ENCODE peak calls at places on chromosomes 6 and 20, in seven cellular contexts. One of them, this sample, is unnamed.

GRCh38 chr6:64227868-64228267 is 592.3 kb downstream of the PHF3 start:
- DNase-seq in CD8-positive, alpha-beta memory T cell: no peak
- DNase-seq in suprapubic skin: no peak
- DNase-seq in breast epithelium: no peak
- DNase-seq in pancreas: no peak
- DNase-seq in body of pancreas: no peak
- DNase-seq in adrenal gland: no peak
- DNase-seq in this sample: no peak

GRCh38 chr20:18144541-18145099 is 7.0 kb downstream of the KAT14 start:
- DNase-seq in CD8-positive, alpha-beta memory T cell: no peak
- DNase-seq in suprapubic skin: no peak
- DNase-seq in breast epithelium: no peak
- DNase-seq in pancreas: no peak
- DNase-seq in body of pancreas: no peak
- DNase-seq in adrenal gland: no peak
- DNase-seq in this sample: no peak

GRCh38 chr6:104728444-104728843 is 131.3 kb downstream of the HACE1 start:
- DNase-seq in CD8-positive, alpha-beta memory T cell: no peak
- DNase-seq in suprapubic skin: no peak
- DNase-seq in breast epithelium: no peak
- DNase-seq in pancreas: no peak
- DNase-seq in body of pancreas: no peak
- DNase-seq in adrenal gland: no peak
- DNase-seq in this sample: no peak

GRCh38 chr6:143279385-143279784 is 171.1 kb downstream of the ADAT2 start:
- DNase-seq in CD8-positive, alpha-beta memory T cell: no peak
- DNase-seq in suprapubic skin: no peak
- DNase-seq in breast epithelium: no peak
- DNase-seq in pancreas: no peak
- DNase-seq in body of pancreas: peak; percentile 22
- DNase-seq in adrenal gland: peak; percentile 16
- DNase-seq in this sample: no peak

GRCh38 chr20:22795897-22796296 is 211.5 kb upstream of the FOXA2 start:
- DNase-seq in CD8-positive, alpha-beta memory T cell: no peak
- DNase-seq in suprapubic skin: peak; percentile 81
- DNase-seq in breast epithelium: peak; percentile 68
- DNase-seq in pancreas: peak; percentile 47
- DNase-seq in body of pancreas: peak; percentile 18
- DNase-seq in adrenal gland: peak; percentile 66
- DNase-seq in this sample: no peak

GRCh38 chr20:51175724-51176123 is 152.8 kb upstream of the KCNG1 start:
- DNase-seq in CD8-positive, alpha-beta memory T cell: no peak
- DNase-seq in suprapubic skin: no peak
- DNase-seq in breast epithelium: no peak
- DNase-seq in pancreas: no peak
- DNase-seq in body of pancreas: no peak
- DNase-seq in adrenal gland: no peak
- DNase-seq in this sample: no peak

GRCh38 chr6:53546256-53546655 is 1.4 kb upstream of the GCLC start:
- DNase-seq in CD8-positive, alpha-beta memory T cell: no peak
- DNase-seq in suprapubic skin: no peak
- DNase-seq in breast epithelium: no peak
- DNase-seq in pancreas: no peak
- DNase-seq in body of pancreas: no peak
- DNase-seq in adrenal gland: no peak
- DNase-seq in this sample: no peak

GRCh38 chr20:19930461-19930860 is 86.7 kb upstream of the NAA20 start:
- DNase-seq in CD8-positive, alpha-beta memory T cell: no peak
- DNase-seq in suprapubic skin: no peak
- DNase-seq in breast epithelium: no peak
- DNase-seq in pancreas: no peak
- DNase-seq in body of pancreas: no peak
- DNase-seq in adrenal gland: no peak
- DNase-seq in this sample: no peak

GRCh38 chr6:10404799-10405524 is 9.9 kb downstream of the TFAP2A start:
- DNase-seq in CD8-positive, alpha-beta memory T cell: no peak
- DNase-seq in suprapubic skin: no peak
- DNase-seq in breast epithelium: no peak
- DNase-seq in pancreas: no peak
- DNase-seq in body of pancreas: no peak
- DNase-seq in adrenal gland: no peak
- DNase-seq in this sample: no peak

GRCh38 chr6:302760-303159 is 10.5 kb downstream of the DUSP22 start:
- DNase-seq in CD8-positive, alpha-beta memory T cell: no peak
- DNase-seq in suprapubic skin: no peak
- DNase-seq in breast epithelium: no peak
- DNase-seq in pancreas: no peak
- DNase-seq in body of pancreas: no peak
- DNase-seq in adrenal gland: no peak
- DNase-seq in this sample: no peak
- H3K9me3 ChIP-seq in CD8-positive, alpha-beta memory T cell: no peaks in the 10 kb centered on the region
- H3K9me3 ChIP-seq in suprapubic skin: no peaks in the 10 kb centered on the region
- H3K9me3 ChIP-seq in breast epithelium: no peaks in the 10 kb centered on the region
- H3K9me3 ChIP-seq in pancreas: no peaks in the 10 kb centered on the region
- H3K9me3 ChIP-seq in body of pancreas: no peaks in the 10 kb centered on the region
- H3K9me3 ChIP-seq in adrenal gland: no peaks in the 10 kb centered on the region
- H3K9me3 ChIP-seq in this sample: no peaks in the 10 kb centered on the region

GRCh38 chr6:61558796-61559195 is 727.2 kb downstream of the KHDRBS2 start:
- DNase-seq in CD8-positive, alpha-beta memory T cell: no peak
- DNase-seq in suprapubic skin: no peak
- DNase-seq in breast epithelium: no peak
- DNase-seq in pancreas: no peak
- DNase-seq in body of pancreas: no peak
- DNase-seq in adrenal gland: no peak
- DNase-seq in this sample: no peak

DNA sequence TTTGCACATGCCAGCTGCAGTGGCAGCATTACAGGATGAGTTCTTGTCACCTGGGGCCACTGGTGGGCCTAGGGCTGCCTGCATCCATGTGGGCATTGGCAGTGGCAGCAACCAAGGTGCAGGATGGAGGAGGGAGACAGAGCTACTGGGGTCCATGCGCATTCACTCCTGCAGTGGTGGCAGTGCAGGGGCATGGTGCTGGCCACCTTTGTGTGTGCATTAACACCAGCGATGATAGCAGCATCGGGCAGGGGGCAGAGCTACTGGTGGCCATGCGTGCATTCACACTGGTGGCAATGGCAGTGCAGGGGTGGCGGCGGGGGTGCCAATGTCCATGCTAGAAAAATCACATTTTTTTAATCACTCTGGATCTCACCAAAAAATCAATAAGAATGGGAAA is 730.0 kb downstream of the KHDRBS2 start:
- DNase-seq in CD8-positive, alpha-beta memory T cell: no peak
- DNase-seq in suprapubic skin: no peak
- DNase-seq in breast epithelium: no peak
- DNase-seq in pancreas: no peak
- DNase-seq in body of pancreas: no peak
- DNase-seq in adrenal gland: no peak
- DNase-seq in this sample: peak; percentile 57
- H3K9me3 ChIP-seq in CD8-positive, alpha-beta memory T cell: no peaks in the 10 kb centered on the region
- H3K9me3 ChIP-seq in suprapubic skin: peaks cover 13% of the 10 kb centered on the region
- H3K9me3 ChIP-seq in breast epithelium: peaks cover 6% of the 10 kb centered on the region
- H3K9me3 ChIP-seq in pancreas: no peaks in the 10 kb centered on the region
- H3K9me3 ChIP-seq in body of pancreas: peaks cover 6% of the 10 kb centered on the region
- H3K9me3 ChIP-seq in adrenal gland: no peaks in the 10 kb centered on the region
- H3K9me3 ChIP-seq in this sample: peaks cover 3% of the 10 kb centered on the region

GRCh38 chr6:74467533-74468215 is 738.2 kb downstream of the COL12A1 start:
- DNase-seq in CD8-positive, alpha-beta memory T cell: no peak
- DNase-seq in suprapubic skin: no peak
- DNase-seq in breast epithelium: no peak
- DNase-seq in pancreas: no peak
- DNase-seq in body of pancreas: no peak
- DNase-seq in adrenal gland: no peak
- DNase-seq in this sample: no peak
- H3K9me3 ChIP-seq in CD8-positive, alpha-beta memory T cell: no peaks in the 10 kb centered on the region
- H3K9me3 ChIP-seq in suprapubic skin: no peaks in the 10 kb centered on the region
- H3K9me3 ChIP-seq in breast epithelium: no peaks in the 10 kb centered on the region
- H3K9me3 ChIP-seq in pancreas: no peaks in the 10 kb centered on the region
- H3K9me3 ChIP-seq in body of pancreas: no peaks in the 10 kb centered on the region
- H3K9me3 ChIP-seq in adrenal gland: no peaks in the 10 kb centered on the region
- H3K9me3 ChIP-seq in this sample: peaks cover 3% of the 10 kb centered on the region

DNA sequence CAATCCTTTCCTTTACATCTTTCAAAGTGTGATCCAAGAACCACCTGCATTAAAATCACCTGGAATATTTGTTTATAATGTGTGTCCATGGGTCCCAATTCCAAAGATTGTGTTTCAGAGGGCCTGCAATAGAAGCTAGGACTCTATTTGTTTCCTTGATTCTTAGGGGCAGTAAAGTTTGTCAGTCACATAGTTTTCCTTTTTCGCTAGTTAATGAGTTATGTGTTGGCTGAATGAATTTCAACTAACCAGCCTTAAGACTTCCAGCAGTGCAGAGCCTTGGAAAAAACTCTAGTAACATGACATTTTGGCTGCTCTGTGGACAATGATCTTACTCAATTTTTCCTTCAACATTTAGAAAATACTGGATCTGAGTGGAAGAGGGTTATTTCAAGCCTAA is 11.3 kb downstream of the FAM217A start:
- DNase-seq in CD8-positive, alpha-beta memory T cell: no peak
- DNase-seq in suprapubic skin: no peak
- DNase-seq in breast epithelium: no peak
- DNase-seq in pancreas: no peak
- DNase-seq in body of pancreas: no peak
- DNase-seq in adrenal gland: no peak
- DNase-seq in this sample: no peak
- H3K9me3 ChIP-seq in CD8-positive, alpha-beta memory T cell: no peaks in the 10 kb centered on the region
- H3K9me3 ChIP-seq in suprapubic skin: no peaks in the 10 kb centered on the region
- H3K9me3 ChIP-seq in breast epithelium: no peaks in the 10 kb centered on the region
- H3K9me3 ChIP-seq in pancreas: no peaks in the 10 kb centered on the region
- H3K9me3 ChIP-seq in body of pancreas: no peaks in the 10 kb centered on the region
- H3K9me3 ChIP-seq in adrenal gland: no peaks in the 10 kb centered on the region
- H3K9me3 ChIP-seq in this sample: no peaks in the 10 kb centered on the region

DNA sequence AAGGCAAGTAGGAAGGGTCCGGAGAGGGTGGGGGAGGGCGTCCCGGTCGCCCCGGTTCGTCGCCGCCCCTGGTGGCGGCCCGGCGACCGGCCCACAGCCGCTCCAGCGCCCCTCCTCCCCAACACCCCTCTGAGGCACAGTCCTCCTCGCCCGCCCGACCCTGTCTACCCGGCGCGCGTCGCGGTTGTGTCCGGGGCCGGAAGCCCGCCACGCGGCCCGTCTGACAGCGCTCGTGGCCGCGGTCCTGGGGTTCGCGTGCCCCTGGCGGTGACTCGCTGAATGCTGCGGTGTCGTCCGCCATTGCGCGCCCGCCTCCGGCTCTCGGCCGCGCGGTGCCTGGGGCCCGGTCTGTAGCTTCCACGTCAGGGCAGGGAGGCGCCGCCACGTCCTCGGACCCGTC is 335.3 kb upstream of the DEFB115 start:
- DNase-seq in CD8-positive, alpha-beta memory T cell: no peak
- DNase-seq in suprapubic skin: no peak
- DNase-seq in breast epithelium: no peak
- DNase-seq in pancreas: no peak
- DNase-seq in body of pancreas: no peak
- DNase-seq in adrenal gland: no peak
- DNase-seq in this sample: peak; percentile 62
- H3K9me3 ChIP-seq in CD8-positive, alpha-beta memory T cell: no peaks in the 10 kb centered on the region
- H3K9me3 ChIP-seq in suprapubic skin: peaks cover 12% of the 10 kb centered on the region
- H3K9me3 ChIP-seq in breast epithelium: peaks cover 27% of the 10 kb centered on the region
- H3K9me3 ChIP-seq in pancreas: no peaks in the 10 kb centered on the region
- H3K9me3 ChIP-seq in body of pancreas: no peaks in the 10 kb centered on the region
- H3K9me3 ChIP-seq in adrenal gland: no peaks in the 10 kb centered on the region
- H3K9me3 ChIP-seq in this sample: no peaks in the 10 kb centered on the region

GRCh38 chr6:168374541-168375071 is 55.0 kb upstream of the DACT2 start:
- DNase-seq in CD8-positive, alpha-beta memory T cell: no peak
- DNase-seq in suprapubic skin: peak; percentile 70
- DNase-seq in breast epithelium: no peak
- DNase-seq in pancreas: no peak
- DNase-seq in body of pancreas: no peak
- DNase-seq in adrenal gland: no peak
- DNase-seq in this sample: no peak
- H3K9me3 ChIP-seq in CD8-positive, alpha-beta memory T cell: no peaks in the 10 kb centered on the region
- H3K9me3 ChIP-seq in suprapubic skin: no peaks in the 10 kb centered on the region
- H3K9me3 ChIP-seq in breast epithelium: no peaks in the 10 kb centered on the region
- H3K9me3 ChIP-seq in pancreas: no peaks in the 10 kb centered on the region
- H3K9me3 ChIP-seq in body of pancreas: no peaks in the 10 kb centered on the region
- H3K9me3 ChIP-seq in adrenal gland: no peaks in the 10 kb centered on the region
- H3K9me3 ChIP-seq in this sample: no peaks in the 10 kb centered on the region

GRCh38 chr6:26653007-26653406 is 6.5 kb downstream of the ZNF322 start:
- DNase-seq in CD8-positive, alpha-beta memory T cell: no peak
- DNase-seq in suprapubic skin: no peak
- DNase-seq in breast epithelium: no peak
- DNase-seq in pancreas: no peak
- DNase-seq in body of pancreas: no peak
- DNase-seq in adrenal gland: no peak
- DNase-seq in this sample: no peak
- H3K9me3 ChIP-seq in CD8-positive, alpha-beta memory T cell: no peaks in the 10 kb centered on the region
- H3K9me3 ChIP-seq in suprapubic skin: no peaks in the 10 kb centered on the region
- H3K9me3 ChIP-seq in breast epithelium: no peaks in the 10 kb centered on the region
- H3K9me3 ChIP-seq in pancreas: no peaks in the 10 kb centered on the region
- H3K9me3 ChIP-seq in body of pancreas: no peaks in the 10 kb centered on the region
- H3K9me3 ChIP-seq in adrenal gland: no peaks in the 10 kb centered on the region
- H3K9me3 ChIP-seq in this sample: no peaks in the 10 kb centered on the region

GRCh38 chr6:96491926-96492325 is 29.7 kb upstream of the UFL1 start:
- DNase-seq in CD8-positive, alpha-beta memory T cell: no peak
- DNase-seq in suprapubic skin: no peak
- DNase-seq in breast epithelium: no peak
- DNase-seq in pancreas: no peak
- DNase-seq in body of pancreas: no peak
- DNase-seq in adrenal gland: no peak
- DNase-seq in this sample: no peak
- H3K9me3 ChIP-seq in CD8-positive, alpha-beta memory T cell: no peaks in the 10 kb centered on the region
- H3K9me3 ChIP-seq in suprapubic skin: peaks cover 50% of the 10 kb centered on the region
- H3K9me3 ChIP-seq in breast epithelium: peaks cover 21% of the 10 kb centered on the region
- H3K9me3 ChIP-seq in pancreas: no peaks in the 10 kb centered on the region
- H3K9me3 ChIP-seq in body of pancreas: peaks cover 54% of the 10 kb centered on the region
- H3K9me3 ChIP-seq in adrenal gland: peaks cover 29% of the 10 kb centered on the region
- H3K9me3 ChIP-seq in this sample: peaks cover 13% of the 10 kb centered on the region

DNA sequence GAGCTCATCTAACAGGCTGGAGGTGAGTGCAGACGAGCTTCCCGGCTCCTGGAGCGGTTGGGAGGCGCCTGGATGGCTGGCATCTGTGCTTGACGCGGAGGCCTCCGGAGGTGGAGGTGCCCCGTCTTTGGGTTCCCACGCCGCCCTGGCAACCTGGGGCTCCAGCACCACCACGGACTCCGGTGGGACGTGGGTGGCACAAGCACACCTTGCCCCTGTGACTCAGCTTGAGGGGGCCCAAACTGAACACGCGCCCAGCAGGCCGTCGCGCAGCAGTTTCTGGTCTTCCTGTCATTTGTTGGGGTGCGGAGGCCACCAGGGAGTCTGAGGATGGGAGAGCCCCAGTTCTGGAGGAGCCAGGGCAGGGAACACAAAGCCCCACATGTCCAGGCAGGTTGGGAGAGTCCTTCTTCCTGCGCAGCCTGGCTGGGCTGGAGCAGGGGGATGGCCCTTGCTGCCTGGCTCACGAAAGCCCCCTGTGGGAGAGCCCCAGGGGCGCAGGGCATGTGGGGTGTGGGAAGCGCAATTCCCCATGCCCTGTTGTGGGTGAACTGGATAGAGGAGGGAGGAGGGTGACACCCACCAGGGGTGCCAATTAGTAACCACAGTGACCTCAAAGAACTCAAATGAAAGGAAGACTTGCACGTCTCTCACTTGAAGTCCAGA is 1378.6 kb upstream of the DEFB115 start:
- DNase-seq in CD8-positive, alpha-beta memory T cell: peak; percentile 30
- DNase-seq in suprapubic skin: peak; percentile 86
- DNase-seq in breast epithelium: no peak
- DNase-seq in pancreas: no peak
- DNase-seq in body of pancreas: no peak
- DNase-seq in adrenal gland: no peak
- DNase-seq in this sample: peak; percentile 79
- H3K9me3 ChIP-seq in CD8-positive, alpha-beta memory T cell: peaks cover 5% of the 10 kb centered on the region
- H3K9me3 ChIP-seq in suprapubic skin: peaks cover 22% of the 10 kb centered on the region
- H3K9me3 ChIP-seq in breast epithelium: peaks cover 29% of the 10 kb centered on the region
- H3K9me3 ChIP-seq in pancreas: no peaks in the 10 kb centered on the region
- H3K9me3 ChIP-seq in body of pancreas: peaks cover 13% of the 10 kb centered on the region
- H3K9me3 ChIP-seq in adrenal gland: no peaks in the 10 kb centered on the region
- H3K9me3 ChIP-seq in this sample: no peaks in the 10 kb centered on the region

This sample was measured in kidney.